ENCODE peak calls at places on chromosome 7, in five cellular contexts. K is keratinocyte, A is fibroblast of lung, Z is MM.1S, E is mammary epithelial cell. N is an unnamed sample.

GRCh38 chr7:3266240-3266639 is 34.8 kb upstream of the SDK1 start:
- DNase-seq in Z (no peak), K (no peak), A (no peak), E (no peak), N (no peak)

GRCh38 chr7:30971440-30971839 is 7.7 kb downstream of the GHRHR start:
- DNase-seq in Z (no peak), E (no peak), A (no peak), K (no peak), N (no peak)

GRCh38 chr7:79317728-79318127 is 135.7 kb downstream of the MAGI2 start:
- DNase-seq in K (peak; percentile 33), Z (no peak), E (peak; percentile 81), A (peak; percentile 90), N (no peak)

GRCh38 chr7:86846494-86847190 is 202.9 kb downstream of the GRM3 start:
- DNase-seq in K (no peak), A (no peak), Z (no peak), E (no peak), N (no peak)

GRCh38 chr7:130277763-130278643 is 11.3 kb downstream of the CPA2 start:
- DNase-seq in Z (no peak), K (no peak), A (peak; percentile 88), E (no peak), N (no peak)

GRCh38 chr7:2785071-2785500 is 59.0 kb downstream of the GNA12 start:
- DNase-seq in E (peak; percentile 18), K (no peak), Z (no peak), A (peak; percentile 71), N (no peak)

GRCh38 chr7:71286924-71287323 is 155.0 kb downstream of the GALNT17 start:
- DNase-seq in Z (no peak), E (no peak), A (no peak), K (no peak), N (no peak)

GRCh38 chr7:21960922-21961321 is 15.2 kb upstream of the CDCA7L start:
- DNase-seq in E (peak; percentile 58), K (no peak), A (peak; percentile 73), Z (no peak), N (no peak)

GRCh38 chr7:85292908-85293576 is 106.2 kb upstream of the SEMA3D start:
- DNase-seq in E (no peak), A (no peak), K (no peak), Z (no peak), N (no peak)

GRCh38 chr7:18976715-18977466 is 140.5 kb downstream of the TWIST1 start:
- DNase-seq in A (no peak), K (no peak), E (no peak), Z (no peak), N (no peak)

GRCh38 chr7:14698239-14698638 is 204.3 kb downstream of the DGKB start:
- DNase-seq in Z (no peak), A (peak; percentile 27), E (no peak), K (no peak), N (no peak)

GRCh38 chr7:127588697-127589482 is 679 bp downstream of the ARF5 start:
- DNase-seq in K (no peak), Z (peak; percentile 65), A (peak; percentile 57), E (peak; percentile 55), N (peak; percentile 46)

GRCh38 chr7:27196287-27196739 is 3.6 kb downstream of the HOXA13 start:
- DNase-seq in A (peak; percentile 83), K (peak; percentile 57), E (peak; percentile 37), Z (peak; percentile 75), N (peak; percentile 80)

GRCh38 chr7:93622036-93622714 is 47.7 kb upstream of the CALCR start:
- DNase-seq in A (peak; percentile 4), Z (peak; percentile 57), E (peak; percentile 18), K (no peak), N (no peak)

GRCh38 chr7:118858651-118859149 is 634.2 kb downstream of the ANKRD7 start:
- DNase-seq in K (no peak), E (no peak), A (no peak), Z (no peak), N (no peak)

GRCh38 chr7:103632972-103633371 is 187.0 kb upstream of the SLC26A5 start:
- DNase-seq in Z (no peak), K (peak; percentile 13), E (peak; percentile 50), A (peak; percentile 47), N (no peak)

GRCh38 chr7:94701555-94701973 is 45.6 kb upstream of the SGCE start:
- DNase-seq in E (peak; percentile 73), A (peak; percentile 19), Z (no peak), K (no peak), N (no peak)

GRCh38 chr7:101824440-101824839 is 7.0 kb downstream of the CUX1 start:
- DNase-seq in A (no peak), E (no peak), Z (no peak), K (no peak), N (no peak)

GRCh38 chr7:81339946-81340345 is 421.1 kb upstream of the SEMA3C start:
- DNase-seq in A (no peak), E (no peak), Z (no peak), K (no peak), N (no peak)

GRCh38 chr7:42677751-42678231 is 234.1 kb downstream of the C7orf25 start:
- DNase-seq in Z (no peak), A (peak; percentile 91), K (peak; percentile 21), E (peak; percentile 91), N (no peak)

GRCh38 chr7:54115028-54115763 is 427.0 kb upstream of the VSTM2A start:
- DNase-seq in Z (no peak), E (no peak), K (no peak), A (no peak), N (no peak)

GRCh38 chr7:86815556-86815955 is 171.8 kb downstream of the GRM3 start:
- DNase-seq in A (no peak), K (no peak), E (no peak), Z (no peak), N (no peak)

GRCh38 chr7:111384065-111384891 is 178.0 kb downstream of the IMMP2L start:
- DNase-seq in K (no peak), E (peak; percentile 68), Z (no peak), A (peak; percentile 73), N (no peak)

GRCh38 chr7:46301677-46302076 is 380.6 kb upstream of the IGFBP3 start:
- DNase-seq in E (peak; percentile 56), K (no peak), A (peak; percentile 70), Z (no peak), N (no peak)

GRCh38 chr7:56483153-56483552 is 366.9 kb upstream of the NUPR2 start:
- DNase-seq in E (no peak), A (no peak), Z (no peak), K (no peak), N (no peak)

GRCh38 chr7:121061826-121062582 is 73.5 kb downstream of the CPED1 start:
- DNase-seq in A (no peak), K (no peak), E (no peak), Z (no peak), N (no peak)

GRCh38 chr7:74418076-74418475 is 35.6 kb upstream of the GTF2IRD1 start:
- DNase-seq in A (no peak), E (no peak), K (no peak), Z (no peak), N (no peak)

GRCh38 chr7:116499168-116500070 is at the start of gene CAV2:
- DNase-seq in E (peak; percentile 96), K (peak; percentile 77), Z (peak; percentile 62), A (peak; percentile 54), N (no peak)

DNA sequence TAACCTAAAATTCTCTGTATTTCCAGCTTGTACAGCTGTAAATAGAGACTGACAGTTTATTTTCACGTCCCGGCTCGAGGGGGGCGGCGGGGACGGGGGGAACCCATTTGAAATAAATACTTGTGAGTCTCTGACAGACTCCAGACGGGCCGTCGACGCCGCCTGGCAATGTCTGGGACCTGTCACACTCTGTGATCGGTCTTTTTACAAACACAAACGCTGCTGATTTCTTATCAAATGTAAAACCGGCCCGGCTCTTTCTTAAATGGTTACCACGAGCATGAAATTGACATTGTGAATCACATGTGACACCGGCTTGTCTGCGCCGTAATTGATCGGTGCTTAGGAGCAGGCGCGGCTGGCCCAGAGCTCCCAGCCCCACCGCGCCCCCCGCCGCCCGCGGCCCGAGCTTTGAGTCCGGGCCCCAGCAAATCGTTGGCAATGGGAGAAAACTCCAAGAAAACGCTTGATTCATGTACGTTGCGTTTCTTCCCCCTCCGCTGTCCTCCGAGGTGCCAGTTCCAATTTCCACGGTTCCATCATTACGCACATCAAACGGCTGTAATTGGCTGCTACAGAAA is 57.1 kb downstream of the UNCX start:
- DNase-seq in Z (no peak), A (peak; percentile 5), E (no peak), K (no peak), N (no peak)
- TF ChIP-seq EZH2 in Z (no peak), A (no peak), E (no peak), K (peak; percentile 11), N (no peak)

DNA sequence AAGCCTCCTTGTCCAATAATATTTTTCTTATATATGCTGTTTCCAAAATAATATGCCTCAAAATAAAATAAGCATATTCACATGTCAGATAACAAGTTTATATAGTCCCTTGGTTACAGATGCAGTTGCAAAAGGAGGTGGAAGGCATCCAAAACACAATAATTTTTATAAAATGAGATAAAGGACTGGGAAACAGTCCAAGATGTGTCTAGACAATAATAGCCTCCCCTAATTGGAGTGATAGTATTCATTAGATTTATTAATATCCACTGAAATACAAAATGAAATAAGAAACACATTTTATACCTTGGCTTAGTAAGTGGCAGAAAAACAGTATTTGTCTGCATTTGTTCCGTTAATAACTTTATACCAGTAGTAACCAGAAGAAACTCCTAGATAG is 30.3 kb downstream of the BCAP29 start:
- DNase-seq in E (no peak), Z (no peak), K (no peak), A (peak; percentile 47), N (no peak)
- H3K27ac ChIP-seq in E (no peak overlapping the region), Z (no peak overlapping the region), K (no peak overlapping the region), A (no peak overlapping the region), N (no peak overlapping the region)

DNA sequence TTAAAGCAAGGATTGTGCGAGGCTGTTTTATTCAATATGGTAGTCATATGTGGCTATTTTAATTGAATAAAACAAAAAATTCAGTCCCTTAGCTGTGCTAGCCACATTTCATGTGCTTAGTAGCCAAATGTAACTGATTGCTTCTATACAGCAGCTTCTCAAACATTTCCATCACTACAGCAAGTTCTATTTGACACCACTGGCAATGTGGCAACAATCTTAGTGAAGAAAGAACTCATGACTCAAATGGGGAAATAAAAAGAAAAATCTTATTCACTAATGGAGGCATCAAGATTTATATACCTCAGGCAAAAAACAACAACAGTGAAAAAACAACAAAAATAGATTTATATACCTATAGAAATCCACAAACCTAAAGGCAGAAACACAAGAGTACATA is 18.0 kb downstream of the SEM1 start:
- DNase-seq in Z (no peak), E (no peak), K (no peak), A (no peak), N (no peak)
- H3K79me2 ChIP-seq in Z (peaks cover 64% of the 10 kb centered on the region), E (peaks cover 54% of the 10 kb centered on the region), K (peaks cover 46% of the 10 kb centered on the region), A (peaks cover 8% of the 10 kb centered on the region), N (peaks cover 48% of the 10 kb centered on the region)

GRCh38 chr7:155455776-155456516 is 2.0 kb upstream of the EN2 start:
- DNase-seq in E (no peak), K (no peak), A (no peak), Z (no peak), N (no peak)
- TF ChIP-seq EZH2 in E (peak; percentile 45), K (no peak), A (no peak), Z (no peak), N (no peak)